ENCODE peak calls at places on chromosome 13, in seven cellular contexts. One of them, this sample, is unnamed.

GRCh38 chr13:50747939-50748338 is 95.6 kb downstream of the DLEU7 start:
- DNase-seq in nephron progenitor cell: no peak
- DNase-seq in SHP77: no peak
- DNase-seq in epithelial cell of prostate: no peak
- DNase-seq in coronary artery: no peak
- DNase-seq in dorsolateral prefrontal cortex: no peak
- DNase-seq in fibroblast of pulmonary artery: no peak
- DNase-seq in this sample: no peak

GRCh38 chr13:51818771-51819511 is 15.0 kb upstream of the DHRS12 start:
- DNase-seq in epithelial cell of prostate: no peak
- DNase-seq in dorsolateral prefrontal cortex: no peak
- DNase-seq in SHP77: no peak
- DNase-seq in nephron progenitor cell: no peak
- DNase-seq in fibroblast of pulmonary artery: peak
- DNase-seq in coronary artery: no peak
- DNase-seq in this sample: peak

GRCh38 chr13:33992891-33993336 is 175.0 kb downstream of the RFC3 start:
- DNase-seq in fibroblast of pulmonary artery: no peak
- DNase-seq in coronary artery: no peak
- DNase-seq in nephron progenitor cell: no peak
- DNase-seq in epithelial cell of prostate: no peak
- DNase-seq in SHP77: peak
- DNase-seq in dorsolateral prefrontal cortex: no peak
- DNase-seq in this sample: no peak

GRCh38 chr13:91406619-91407018 is 8.2 kb downstream of the GPC5 start:
- DNase-seq in coronary artery: no peak
- DNase-seq in dorsolateral prefrontal cortex: no peak
- DNase-seq in epithelial cell of prostate: no peak
- DNase-seq in fibroblast of pulmonary artery: peak
- DNase-seq in nephron progenitor cell: no peak
- DNase-seq in SHP77: peak
- DNase-seq in this sample: no peak

GRCh38 chr13:51246005-51246404 is 23.8 kb downstream of the FAM124A start:
- DNase-seq in coronary artery: no peak
- DNase-seq in epithelial cell of prostate: no peak
- DNase-seq in SHP77: no peak
- DNase-seq in fibroblast of pulmonary artery: no peak
- DNase-seq in dorsolateral prefrontal cortex: no peak
- DNase-seq in nephron progenitor cell: no peak
- DNase-seq in this sample: peak

GRCh38 chr13:67635754-67636153 is 405.6 kb upstream of the PCDH9 start:
- DNase-seq in epithelial cell of prostate: no peak
- DNase-seq in fibroblast of pulmonary artery: no peak
- DNase-seq in SHP77: no peak
- DNase-seq in dorsolateral prefrontal cortex: no peak
- DNase-seq in coronary artery: no peak
- DNase-seq in nephron progenitor cell: no peak
- DNase-seq in this sample: no peak

GRCh38 chr13:113162783-113163685 is 4.6 kb downstream of the PROZ start:
- DNase-seq in coronary artery: no peak
- DNase-seq in SHP77: peak
- DNase-seq in nephron progenitor cell: no peak
- DNase-seq in fibroblast of pulmonary artery: no peak
- DNase-seq in dorsolateral prefrontal cortex: no peak
- DNase-seq in epithelial cell of prostate: no peak
- DNase-seq in this sample: no peak

GRCh38 chr13:38657191-38657590 is 29.7 kb upstream of the FREM2 start:
- DNase-seq in epithelial cell of prostate: no peak
- DNase-seq in fibroblast of pulmonary artery: peak
- DNase-seq in coronary artery: no peak
- DNase-seq in nephron progenitor cell: no peak
- DNase-seq in SHP77: no peak
- DNase-seq in dorsolateral prefrontal cortex: no peak
- DNase-seq in this sample: no peak